ENCODE peak calls at places on chromosomes 5 and 9, in nine cellular contexts. Z, Y, U, M, E, C, S, J and K are unnamed samples.

GRCh38 chr5:139275536-139276297 is 17.8 kb upstream of the MATR3 start:
- DNase-seq in C (no peak), U (peak), Z (no peak), E (no peak), J (no peak), M (no peak), S (peak), Y (no peak), K (no peak)

GRCh38 chr9:134455951-134456739 is 129.9 kb downstream of the RXRA start:
- DNase-seq in U (no peak), C (peak), M (peak), Y (peak), J (peak), S (peak), Z (no peak), E (peak), K (peak)

GRCh38 chr5:77483662-77484061 is 8.5 kb downstream of the WDR41 start:
- DNase-seq in J (no peak), S (no peak), Z (no peak), C (no peak), U (no peak), M (no peak), Y (no peak), E (no peak), K (peak)

GRCh38 chr5:56316302-56316994 is 83.3 kb upstream of the ANKRD55 start:
- DNase-seq in Z (no peak), J (no peak), U (no peak), E (no peak), C (no peak), M (no peak), Y (no peak), S (no peak), K (no peak)

GRCh38 chr5:171418982-171419662 is at the start of gene FGF18:
- DNase-seq in Y (no peak), C (peak), E (peak), U (peak), J (peak), M (peak), Z (peak), S (peak), K (no peak)

GRCh38 chr5:139273572-139274264 is 19.8 kb upstream of the MATR3 start:
- DNase-seq in U (peak), J (peak), S (peak), Y (peak), E (peak), Z (peak), C (peak), M (peak), K (peak)

GRCh38 chr5:176748967-176749935 is 61.1 kb upstream of the UNC5A start:
- DNase-seq in U (no peak), C (no peak), S (no peak), J (no peak), Y (no peak), E (no peak), M (no peak), Z (no peak), K (no peak)

GRCh38 chr9:27572566-27572917 is 739 bp downstream of the C9orf72 start:
- DNase-seq in S (peak), Y (peak), C (no peak), U (peak), M (no peak), J (no peak), Z (peak), E (peak), K (peak)

GRCh38 chr5:75091597-75091996 is 39.2 kb upstream of the GCNT4 start:
- DNase-seq in E (peak), S (peak), Y (no peak), Z (no peak), J (no peak), U (no peak), C (no peak), M (no peak), K (no peak)

GRCh38 chr5:146662229-146662628 is 146.2 kb upstream of the GPR151 start:
- DNase-seq in S (peak), C (no peak), M (peak), U (no peak), J (no peak), Z (peak), Y (no peak), E (no peak), K (no peak)

GRCh38 chr5:124130807-124131206 is 615.6 kb downstream of the ZNF608 start:
- DNase-seq in U (no peak), Z (no peak), Y (no peak), J (no peak), E (no peak), C (no peak), M (no peak), S (no peak), K (no peak)

GRCh38 chr9:122350577-122351355 is 20.1 kb upstream of the PTGS1 start:
- DNase-seq in M (peak), Y (peak), U (peak), S (peak), E (peak), J (peak), Z (peak), C (peak), K (no peak)

GRCh38 chr9:119697996-119698395 is 328.8 kb upstream of the BRINP1 start:
- DNase-seq in M (no peak), Y (no peak), J (no peak), E (no peak), S (no peak), C (no peak), U (peak), Z (no peak), K (no peak)

DNA sequence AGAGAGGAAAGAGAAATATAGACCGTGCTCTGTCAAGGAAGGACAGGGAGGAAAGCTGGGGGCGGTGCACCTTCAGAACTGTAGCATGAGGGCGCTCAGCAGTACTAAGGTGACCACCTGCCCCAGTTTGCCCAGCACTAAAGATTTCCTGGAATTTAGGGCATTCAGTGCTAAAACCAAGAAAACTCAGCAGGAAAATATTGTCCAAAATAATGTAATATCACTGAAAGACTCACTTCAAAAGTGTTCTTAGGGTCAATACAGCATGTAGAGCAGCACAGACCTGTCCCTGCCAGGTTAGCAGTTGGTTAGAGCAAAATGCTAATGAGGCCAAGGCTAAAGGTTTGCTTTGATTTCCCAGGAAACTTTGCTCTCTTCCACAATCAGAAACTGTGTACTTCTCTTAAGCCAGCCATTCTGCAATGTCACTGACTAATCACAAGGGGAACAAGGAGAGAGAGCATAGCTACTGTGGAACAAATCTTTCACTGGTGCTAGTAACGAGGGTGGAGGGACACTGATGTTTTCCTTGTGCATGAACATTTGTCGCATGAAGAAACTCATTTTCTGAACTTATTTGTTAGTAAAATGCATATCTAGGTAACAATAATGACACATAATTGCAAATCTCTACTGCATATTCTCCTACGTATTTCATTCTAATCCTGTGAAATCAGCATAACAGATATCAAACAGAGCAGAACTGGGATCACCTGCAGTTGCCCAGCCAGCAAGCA is 53.0 kb upstream of the GRAMD2B start:
- DNase-seq in C (no peak), Z (peak), M (no peak), E (peak), S (no peak), Y (no peak), U (no peak), J (no peak), K (no peak)
- H3K27ac ChIP-seq in C (no peak), Z (peak), M (peak), E (peak), S (peak), Y (no peak), U (no peak), J (no peak), K (no peak)

GRCh38 chr9:3507395-3508077 is 18.3 kb downstream of the RFX3 start:
- DNase-seq in J (no peak), Z (no peak), S (peak), U (no peak), M (no peak), Y (no peak), E (no peak), C (no peak), K (peak)
- H3K27ac ChIP-seq in J (no peak), Z (peak), S (peak), U (peak), M (peak), Y (no peak), E (no peak), C (no peak), K (peak)

GRCh38 chr9:89701221-89701798 is 96.5 kb downstream of the GADD45G start:
- DNase-seq in Z (no peak), J (no peak), Y (peak), S (no peak), E (no peak), U (no peak), M (no peak), C (no peak), K (no peak)
- H3K27ac ChIP-seq in Z (no peak), J (no peak), Y (no peak), S (no peak), E (no peak), U (no peak), M (no peak), C (no peak), K (no peak)

GRCh38 chr5:18095061-18095460 is 460.8 kb downstream of the TAF11L14 start:
- DNase-seq in E (no peak), C (no peak), M (no peak), S (no peak), Y (no peak), U (no peak), J (no peak), Z (no peak), K (no peak)
- H3K27ac ChIP-seq in E (no peak), C (no peak), M (no peak), S (no peak), Y (no peak), U (no peak), J (no peak), Z (no peak), K (no peak)

DNA sequence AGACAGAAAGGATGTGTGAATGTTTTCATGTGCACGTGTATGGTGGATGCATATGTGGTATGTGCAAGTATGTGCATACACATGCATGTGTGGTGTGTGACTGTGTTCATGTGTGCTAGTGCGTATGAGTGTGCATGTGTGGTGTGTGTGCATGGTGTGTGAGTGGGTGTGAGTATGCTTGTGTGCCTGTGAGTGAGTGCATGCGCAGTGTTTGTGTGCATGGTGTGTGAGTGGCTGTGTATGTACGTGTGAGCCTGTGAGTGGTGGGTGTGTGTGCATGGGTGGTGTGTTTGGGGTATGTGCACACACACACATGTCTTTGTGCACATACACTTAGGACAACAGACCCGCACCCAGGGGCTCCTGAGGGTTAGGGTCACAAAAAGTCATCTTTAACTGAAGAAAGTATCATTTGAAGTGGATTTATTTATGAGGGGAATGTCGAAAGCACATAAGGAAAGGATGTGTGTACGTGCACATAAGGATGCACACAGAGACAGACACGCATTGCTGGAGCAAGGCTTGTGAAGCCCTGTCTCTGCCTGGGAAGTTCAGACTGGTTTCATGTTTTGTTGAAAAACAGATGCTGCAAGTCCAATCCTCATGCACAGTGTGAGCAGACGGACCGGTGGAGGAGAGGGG is 237.0 kb downstream of the SYK start:
- DNase-seq in J (no peak), Y (no peak), M (no peak), U (no peak), Z (no peak), C (no peak), E (no peak), S (no peak), K (no peak)
- H3K27ac ChIP-seq in J (no peak), Y (no peak), M (peak), U (no peak), Z (no peak), C (no peak), E (peak), S (no peak), K (no peak)

GRCh38 chr9:131960311-131960710 is 119.4 kb downstream of the MED27 start:
- DNase-seq in Y (no peak), S (peak), Z (no peak), M (no peak), C (no peak), E (peak), J (no peak), U (no peak), K (no peak)
- H3K27ac ChIP-seq in Y (no peak), S (no peak), Z (no peak), M (no peak), C (no peak), E (no peak), J (no peak), U (no peak), K (no peak)